ENCODE peak calls at places on chromosomes 4 and X, in eight cellular contexts. B, U, P, X, Y, E, F and I are unnamed samples.

GRCh38 chr4:169925678-169926077 is 100.5 kb downstream of the MFAP3L start:
- DNase-seq in U (no peak), X (no peak), P (no peak), F (no peak), Y (no peak), E (no peak), B (no peak), I (no peak)

GRCh38 chrX:65697915-65698796 is 30.7 kb downstream of the MSN start:
- DNase-seq in U (peak; percentile 1), E (no peak), Y (peak; percentile 69), B (no peak), P (no peak), X (peak; percentile 13), F (peak; percentile 39), I (no peak)

GRCh38 chr4:10285028-10285427 is 168.4 kb upstream of the WDR1 start:
- DNase-seq in F (no peak), P (no peak), X (no peak), U (no peak), E (no peak), B (no peak), Y (no peak), I (no peak)

GRCh38 chr4:168631241-168632151 is 134.6 kb downstream of the PALLD start:
- DNase-seq in Y (no peak), U (no peak), X (no peak), E (no peak), B (peak; percentile 89), P (peak; percentile 38), F (peak; percentile 75), I (peak; percentile 89)

GRCh38 chrX:10111364-10112148 is 45.2 kb upstream of the CLCN4 start:
- DNase-seq in P (no peak), X (peak; percentile 53), E (no peak), Y (peak; percentile 56), F (no peak), B (no peak), U (peak; percentile 10), I (no peak)

GRCh38 chr4:173124209-173124865 is 44.3 kb upstream of the GALNT7 start:
- DNase-seq in Y (no peak), U (no peak), F (no peak), X (no peak), B (no peak), P (no peak), E (no peak), I (no peak)

GRCh38 chr4:20440170-20440569 is 188.5 kb downstream of the SLIT2 start:
- DNase-seq in P (no peak), U (no peak), X (no peak), F (no peak), Y (no peak), B (no peak), E (no peak), I (no peak)

GRCh38 chr4:16122225-16122624 is 38.4 kb upstream of the PROM1 start:
- DNase-seq in E (no peak), Y (no peak), P (no peak), X (no peak), F (no peak), B (no peak), U (no peak), I (no peak)

GRCh38 chr4:6172093-6172926 is 28.0 kb downstream of the JAKMIP1 start:
- DNase-seq in Y (peak; percentile 11), X (no peak), P (no peak), F (no peak), B (no peak), U (no peak), E (no peak), I (no peak)

GRCh38 chrX:10175317-10175871 is 18.6 kb downstream of the CLCN4 start:
- DNase-seq in U (no peak), Y (no peak), B (no peak), E (no peak), P (peak; percentile 70), F (peak; percentile 90), X (no peak), I (peak; percentile 41)

GRCh38 chr4:152166567-152166966 is 369.3 kb downstream of the FBXW7 start:
- DNase-seq in U (no peak), X (no peak), B (peak; percentile 58), E (no peak), Y (no peak), P (peak; percentile 25), F (peak; percentile 6), I (peak; percentile 40)

GRCh38 chrX:119145241-119145653 is 17.6 kb upstream of the KIAA1210 start:
- DNase-seq in Y (no peak), B (no peak), F (peak; percentile 26), P (peak; percentile 37), U (no peak), X (no peak), E (no peak), I (peak; percentile 26)

GRCh38 chr4:53010320-53010719 is 148.2 kb downstream of the RASL11B start:
- DNase-seq in X (no peak), E (no peak), B (no peak), F (peak; percentile 90), Y (no peak), P (peak; percentile 75), U (no peak), I (peak; percentile 32)

GRCh38 chrX:81378550-81378949 is 176.6 kb downstream of the SH3BGRL start:
- DNase-seq in E (no peak), X (no peak), U (no peak), P (no peak), B (no peak), Y (no peak), F (no peak), I (no peak)

GRCh38 chr4:145083891-145084640 is 13.9 kb downstream of the ANAPC10 start:
- DNase-seq in X (no peak), Y (no peak), B (no peak), P (peak; percentile 16), E (peak; percentile 60), F (peak; percentile 59), U (no peak), I (no peak)

GRCh38 chr4:48445704-48446103 is 37.4 kb upstream of the SLC10A4 start:
- DNase-seq in B (no peak), P (peak; percentile 33), X (no peak), F (peak; percentile 47), Y (no peak), E (no peak), U (no peak), I (peak; percentile 30)

GRCh38 chr4:13980317-13980716 is 352.8 kb upstream of the BOD1L1 start:
- DNase-seq in Y (no peak), B (no peak), P (peak; percentile 99), E (peak; percentile 91), X (no peak), U (no peak), F (peak; percentile 95), I (peak; percentile 27)

GRCh38 chr4:11701978-11702377 is 273.3 kb upstream of the HS3ST1 start:
- DNase-seq in U (no peak), X (no peak), E (no peak), P (no peak), Y (no peak), B (no peak), F (no peak), I (no peak)